ENCODE peak calls at places on chromosomes 6 and 20, in five cellular contexts. One of them, this sample, is unnamed.

GRCh38 chr20:3966571-3966970 is 48.8 kb downstream of the RNF24 start:
- DNase-seq in renal cortical epithelial cell: no peak
- DNase-seq in activated CD4-positive, alpha-beta T cell treated with anti-CD3 and anti-CD28 coated beads, Interleukin-2, amount 50 U/mL, for 24 hours: no peak
- DNase-seq in AG08395: no peak
- DNase-seq in stimulated activated CD8-positive, alpha-beta memory T cell treated with anti-CD3 and anti-CD28 coated beads, Interleukin-12 subunit alpha, Interleukin-12 subunit beta, amount 100 ng/mL, for 4 hours: no peak
- DNase-seq in this sample: no peak

GRCh38 chr6:871503-871902 is 178.6 kb upstream of the EXOC2 start:
- DNase-seq in renal cortical epithelial cell: no peak
- DNase-seq in activated CD4-positive, alpha-beta T cell treated with anti-CD3 and anti-CD28 coated beads, Interleukin-2, amount 50 U/mL, for 24 hours: no peak
- DNase-seq in AG08395: no peak
- DNase-seq in stimulated activated CD8-positive, alpha-beta memory T cell treated with anti-CD3 and anti-CD28 coated beads, Interleukin-12 subunit alpha, Interleukin-12 subunit beta, amount 100 ng/mL, for 4 hours: no peak
- DNase-seq in this sample: no peak

GRCh38 chr6:34916348-34916967 is 27.4 kb downstream of the ANKS1A start:
- DNase-seq in renal cortical epithelial cell: no peak
- DNase-seq in activated CD4-positive, alpha-beta T cell treated with anti-CD3 and anti-CD28 coated beads, Interleukin-2, amount 50 U/mL, for 24 hours: no peak
- DNase-seq in AG08395: no peak
- DNase-seq in stimulated activated CD8-positive, alpha-beta memory T cell treated with anti-CD3 and anti-CD28 coated beads, Interleukin-12 subunit alpha, Interleukin-12 subunit beta, amount 100 ng/mL, for 4 hours: no peak
- DNase-seq in this sample: no peak

GRCh38 chr6:6920984-6921313 is 186.8 kb upstream of the RREB1 start:
- DNase-seq in renal cortical epithelial cell: no peak
- DNase-seq in activated CD4-positive, alpha-beta T cell treated with anti-CD3 and anti-CD28 coated beads, Interleukin-2, amount 50 U/mL, for 24 hours: no peak
- DNase-seq in AG08395: no peak
- DNase-seq in stimulated activated CD8-positive, alpha-beta memory T cell treated with anti-CD3 and anti-CD28 coated beads, Interleukin-12 subunit alpha, Interleukin-12 subunit beta, amount 100 ng/mL, for 4 hours: no peak
- DNase-seq in this sample: no peak

GRCh38 chr20:56781108-56781739 is 152.1 kb downstream of the TFAP2C start:
- DNase-seq in renal cortical epithelial cell: peak; percentile 58
- DNase-seq in activated CD4-positive, alpha-beta T cell treated with anti-CD3 and anti-CD28 coated beads, Interleukin-2, amount 50 U/mL, for 24 hours: no peak
- DNase-seq in AG08395: peak; percentile 66
- DNase-seq in stimulated activated CD8-positive, alpha-beta memory T cell treated with anti-CD3 and anti-CD28 coated beads, Interleukin-12 subunit alpha, Interleukin-12 subunit beta, amount 100 ng/mL, for 4 hours: no peak
- DNase-seq in this sample: no peak

GRCh38 chr6:169763881-169764280 is 12.5 kb downstream of the ERMARD start:
- DNase-seq in renal cortical epithelial cell: no peak
- DNase-seq in activated CD4-positive, alpha-beta T cell treated with anti-CD3 and anti-CD28 coated beads, Interleukin-2, amount 50 U/mL, for 24 hours: no peak
- DNase-seq in AG08395: no peak
- DNase-seq in stimulated activated CD8-positive, alpha-beta memory T cell treated with anti-CD3 and anti-CD28 coated beads, Interleukin-12 subunit alpha, Interleukin-12 subunit beta, amount 100 ng/mL, for 4 hours: no peak
- DNase-seq in this sample: no peak

GRCh38 chr6:39062014-39062740 is 13.6 kb downstream of the GLP1R start:
- DNase-seq in renal cortical epithelial cell: no peak
- DNase-seq in activated CD4-positive, alpha-beta T cell treated with anti-CD3 and anti-CD28 coated beads, Interleukin-2, amount 50 U/mL, for 24 hours: no peak
- DNase-seq in AG08395: no peak
- DNase-seq in stimulated activated CD8-positive, alpha-beta memory T cell treated with anti-CD3 and anti-CD28 coated beads, Interleukin-12 subunit alpha, Interleukin-12 subunit beta, amount 100 ng/mL, for 4 hours: no peak
- DNase-seq in this sample: no peak

GRCh38 chr6:100774681-100775080 is 106.4 kb downstream of the ASCC3 start:
- DNase-seq in renal cortical epithelial cell: no peak
- DNase-seq in activated CD4-positive, alpha-beta T cell treated with anti-CD3 and anti-CD28 coated beads, Interleukin-2, amount 50 U/mL, for 24 hours: no peak
- DNase-seq in AG08395: no peak
- DNase-seq in stimulated activated CD8-positive, alpha-beta memory T cell treated with anti-CD3 and anti-CD28 coated beads, Interleukin-12 subunit alpha, Interleukin-12 subunit beta, amount 100 ng/mL, for 4 hours: no peak
- DNase-seq in this sample: no peak

GRCh38 chr20:20837574-20838021 is 125.2 kb upstream of the RALGAPA2 start:
- DNase-seq in renal cortical epithelial cell: peak; percentile 29
- DNase-seq in activated CD4-positive, alpha-beta T cell treated with anti-CD3 and anti-CD28 coated beads, Interleukin-2, amount 50 U/mL, for 24 hours: no peak
- DNase-seq in AG08395: peak; percentile 69
- DNase-seq in stimulated activated CD8-positive, alpha-beta memory T cell treated with anti-CD3 and anti-CD28 coated beads, Interleukin-12 subunit alpha, Interleukin-12 subunit beta, amount 100 ng/mL, for 4 hours: no peak
- DNase-seq in this sample: peak; percentile 41

GRCh38 chr20:17664025-17664638 is 17.9 kb downstream of the RRBP1 start:
- DNase-seq in renal cortical epithelial cell: no peak
- DNase-seq in activated CD4-positive, alpha-beta T cell treated with anti-CD3 and anti-CD28 coated beads, Interleukin-2, amount 50 U/mL, for 24 hours: no peak
- DNase-seq in AG08395: no peak
- DNase-seq in stimulated activated CD8-positive, alpha-beta memory T cell treated with anti-CD3 and anti-CD28 coated beads, Interleukin-12 subunit alpha, Interleukin-12 subunit beta, amount 100 ng/mL, for 4 hours: no peak
- DNase-seq in this sample: no peak

GRCh38 chr6:123380257-123380656 is 256.5 kb downstream of the TRDN start:
- DNase-seq in renal cortical epithelial cell: peak; percentile 23
- DNase-seq in activated CD4-positive, alpha-beta T cell treated with anti-CD3 and anti-CD28 coated beads, Interleukin-2, amount 50 U/mL, for 24 hours: no peak
- DNase-seq in AG08395: no peak
- DNase-seq in stimulated activated CD8-positive, alpha-beta memory T cell treated with anti-CD3 and anti-CD28 coated beads, Interleukin-12 subunit alpha, Interleukin-12 subunit beta, amount 100 ng/mL, for 4 hours: no peak
- DNase-seq in this sample: peak; percentile 10

GRCh38 chr6:152309648-152310047 is 327.5 kb downstream of the SYNE1 start:
- DNase-seq in renal cortical epithelial cell: no peak
- DNase-seq in activated CD4-positive, alpha-beta T cell treated with anti-CD3 and anti-CD28 coated beads, Interleukin-2, amount 50 U/mL, for 24 hours: peak; percentile 15
- DNase-seq in AG08395: no peak
- DNase-seq in stimulated activated CD8-positive, alpha-beta memory T cell treated with anti-CD3 and anti-CD28 coated beads, Interleukin-12 subunit alpha, Interleukin-12 subunit beta, amount 100 ng/mL, for 4 hours: peak; percentile 25
- DNase-seq in this sample: no peak

GRCh38 chr6:101454106-101454676 is 60.7 kb downstream of the GRIK2 start:
- DNase-seq in renal cortical epithelial cell: no peak
- DNase-seq in activated CD4-positive, alpha-beta T cell treated with anti-CD3 and anti-CD28 coated beads, Interleukin-2, amount 50 U/mL, for 24 hours: no peak
- DNase-seq in AG08395: no peak
- DNase-seq in stimulated activated CD8-positive, alpha-beta memory T cell treated with anti-CD3 and anti-CD28 coated beads, Interleukin-12 subunit alpha, Interleukin-12 subunit beta, amount 100 ng/mL, for 4 hours: no peak
- DNase-seq in this sample: no peak

GRCh38 chr6:41594326-41594725 is 43.9 kb upstream of the MDFI start:
- DNase-seq in renal cortical epithelial cell: no peak
- DNase-seq in activated CD4-positive, alpha-beta T cell treated with anti-CD3 and anti-CD28 coated beads, Interleukin-2, amount 50 U/mL, for 24 hours: no peak
- DNase-seq in AG08395: peak; percentile 89
- DNase-seq in stimulated activated CD8-positive, alpha-beta memory T cell treated with anti-CD3 and anti-CD28 coated beads, Interleukin-12 subunit alpha, Interleukin-12 subunit beta, amount 100 ng/mL, for 4 hours: no peak
- DNase-seq in this sample: no peak

GRCh38 chr20:53515749-53516148 is 77.9 kb downstream of the ZNF217 start:
- DNase-seq in renal cortical epithelial cell: no peak
- DNase-seq in activated CD4-positive, alpha-beta T cell treated with anti-CD3 and anti-CD28 coated beads, Interleukin-2, amount 50 U/mL, for 24 hours: no peak
- DNase-seq in AG08395: no peak
- DNase-seq in stimulated activated CD8-positive, alpha-beta memory T cell treated with anti-CD3 and anti-CD28 coated beads, Interleukin-12 subunit alpha, Interleukin-12 subunit beta, amount 100 ng/mL, for 4 hours: no peak
- DNase-seq in this sample: no peak

GRCh38 chr20:40279390-40279789 is 409.6 kb downstream of the MAFB start:
- DNase-seq in renal cortical epithelial cell: peak; percentile 78
- DNase-seq in activated CD4-positive, alpha-beta T cell treated with anti-CD3 and anti-CD28 coated beads, Interleukin-2, amount 50 U/mL, for 24 hours: no peak
- DNase-seq in AG08395: peak; percentile 95
- DNase-seq in stimulated activated CD8-positive, alpha-beta memory T cell treated with anti-CD3 and anti-CD28 coated beads, Interleukin-12 subunit alpha, Interleukin-12 subunit beta, amount 100 ng/mL, for 4 hours: no peak
- DNase-seq in this sample: no peak

GRCh38 chr20:44092551-44093248 is 94.3 kb downstream of the JPH2 start:
- DNase-seq in renal cortical epithelial cell: peak; percentile 58
- DNase-seq in activated CD4-positive, alpha-beta T cell treated with anti-CD3 and anti-CD28 coated beads, Interleukin-2, amount 50 U/mL, for 24 hours: no peak
- DNase-seq in AG08395: peak; percentile 31
- DNase-seq in stimulated activated CD8-positive, alpha-beta memory T cell treated with anti-CD3 and anti-CD28 coated beads, Interleukin-12 subunit alpha, Interleukin-12 subunit beta, amount 100 ng/mL, for 4 hours: no peak
- DNase-seq in this sample: no peak

GRCh38 chr6:26493258-26493657 is 6.8 kb upstream of the BTN1A1 start:
- DNase-seq in renal cortical epithelial cell: peak; percentile 8
- DNase-seq in activated CD4-positive, alpha-beta T cell treated with anti-CD3 and anti-CD28 coated beads, Interleukin-2, amount 50 U/mL, for 24 hours: no peak
- DNase-seq in AG08395: peak; percentile 37
- DNase-seq in stimulated activated CD8-positive, alpha-beta memory T cell treated with anti-CD3 and anti-CD28 coated beads, Interleukin-12 subunit alpha, Interleukin-12 subunit beta, amount 100 ng/mL, for 4 hours: no peak
- DNase-seq in this sample: no peak

GRCh38 chr20:38073307-38074010 is 39.9 kb downstream of the RPRD1B start:
- DNase-seq in renal cortical epithelial cell: peak; percentile 50
- DNase-seq in activated CD4-positive, alpha-beta T cell treated with anti-CD3 and anti-CD28 coated beads, Interleukin-2, amount 50 U/mL, for 24 hours: no peak
- DNase-seq in AG08395: peak; percentile 86
- DNase-seq in stimulated activated CD8-positive, alpha-beta memory T cell treated with anti-CD3 and anti-CD28 coated beads, Interleukin-12 subunit alpha, Interleukin-12 subunit beta, amount 100 ng/mL, for 4 hours: no peak
- DNase-seq in this sample: peak; percentile 85

GRCh38 chr6:36289281-36290018 is 19.6 kb downstream of the PNPLA1 start:
- DNase-seq in renal cortical epithelial cell: peak; percentile 34
- DNase-seq in activated CD4-positive, alpha-beta T cell treated with anti-CD3 and anti-CD28 coated beads, Interleukin-2, amount 50 U/mL, for 24 hours: no peak
- DNase-seq in AG08395: no peak
- DNase-seq in stimulated activated CD8-positive, alpha-beta memory T cell treated with anti-CD3 and anti-CD28 coated beads, Interleukin-12 subunit alpha, Interleukin-12 subunit beta, amount 100 ng/mL, for 4 hours: no peak
- DNase-seq in this sample: no peak

GRCh38 chr6:107607109-107607508 is 117.2 kb downstream of the SOBP start:
- DNase-seq in renal cortical epithelial cell: no peak
- DNase-seq in activated CD4-positive, alpha-beta T cell treated with anti-CD3 and anti-CD28 coated beads, Interleukin-2, amount 50 U/mL, for 24 hours: no peak
- DNase-seq in AG08395: peak; percentile 10
- DNase-seq in stimulated activated CD8-positive, alpha-beta memory T cell treated with anti-CD3 and anti-CD28 coated beads, Interleukin-12 subunit alpha, Interleukin-12 subunit beta, amount 100 ng/mL, for 4 hours: no peak
- DNase-seq in this sample: peak; percentile 38

GRCh38 chr6:167707686-167708500 is 118.8 kb upstream of the AFDN start:
- DNase-seq in renal cortical epithelial cell: no peak
- DNase-seq in activated CD4-positive, alpha-beta T cell treated with anti-CD3 and anti-CD28 coated beads, Interleukin-2, amount 50 U/mL, for 24 hours: no peak
- DNase-seq in AG08395: no peak
- DNase-seq in stimulated activated CD8-positive, alpha-beta memory T cell treated with anti-CD3 and anti-CD28 coated beads, Interleukin-12 subunit alpha, Interleukin-12 subunit beta, amount 100 ng/mL, for 4 hours: no peak
- DNase-seq in this sample: no peak

GRCh38 chr20:62675156-62675871 is 33.0 kb downstream of the SLCO4A1 start:
- DNase-seq in renal cortical epithelial cell: no peak
- DNase-seq in activated CD4-positive, alpha-beta T cell treated with anti-CD3 and anti-CD28 coated beads, Interleukin-2, amount 50 U/mL, for 24 hours: no peak
- DNase-seq in AG08395: peak; percentile 81
- DNase-seq in stimulated activated CD8-positive, alpha-beta memory T cell treated with anti-CD3 and anti-CD28 coated beads, Interleukin-12 subunit alpha, Interleukin-12 subunit beta, amount 100 ng/mL, for 4 hours: no peak
- DNase-seq in this sample: no peak

GRCh38 chr6:90445533-90446108 is 141.3 kb downstream of the MAP3K7 start:
- DNase-seq in renal cortical epithelial cell: no peak
- DNase-seq in activated CD4-positive, alpha-beta T cell treated with anti-CD3 and anti-CD28 coated beads, Interleukin-2, amount 50 U/mL, for 24 hours: no peak
- DNase-seq in AG08395: no peak
- DNase-seq in stimulated activated CD8-positive, alpha-beta memory T cell treated with anti-CD3 and anti-CD28 coated beads, Interleukin-12 subunit alpha, Interleukin-12 subunit beta, amount 100 ng/mL, for 4 hours: no peak
- DNase-seq in this sample: no peak

GRCh38 chr6:26094036-26094435 is 6.8 kb downstream of the HFE start:
- DNase-seq in renal cortical epithelial cell: no peak
- DNase-seq in activated CD4-positive, alpha-beta T cell treated with anti-CD3 and anti-CD28 coated beads, Interleukin-2, amount 50 U/mL, for 24 hours: no peak
- DNase-seq in AG08395: no peak
- DNase-seq in stimulated activated CD8-positive, alpha-beta memory T cell treated with anti-CD3 and anti-CD28 coated beads, Interleukin-12 subunit alpha, Interleukin-12 subunit beta, amount 100 ng/mL, for 4 hours: no peak
- DNase-seq in this sample: no peak

GRCh38 chr6:158381214-158381613 is 68.9 kb downstream of the TULP4 start:
- DNase-seq in renal cortical epithelial cell: no peak
- DNase-seq in activated CD4-positive, alpha-beta T cell treated with anti-CD3 and anti-CD28 coated beads, Interleukin-2, amount 50 U/mL, for 24 hours: no peak
- DNase-seq in AG08395: no peak
- DNase-seq in stimulated activated CD8-positive, alpha-beta memory T cell treated with anti-CD3 and anti-CD28 coated beads, Interleukin-12 subunit alpha, Interleukin-12 subunit beta, amount 100 ng/mL, for 4 hours: no peak
- DNase-seq in this sample: no peak

This sample was measured in heart right ventricle.